ENCODE peak calls at places on chromosomes 6 and 20, in four cellular contexts. One of them, this sample, is unnamed.

GRCh38 chr6:1703091-1703855 is 93.6 kb downstream of the FOXC1 start:
- DNase-seq in IMR-90: no peak
- DNase-seq in heart left ventricle: no peak
- DNase-seq in testis: no peak
- DNase-seq in this sample: no peak

GRCh38 chr6:6438286-6438685 is 117.8 kb upstream of the F13A1 start:
- DNase-seq in IMR-90: no peak
- DNase-seq in heart left ventricle: no peak
- DNase-seq in testis: no peak
- DNase-seq in this sample: no peak

GRCh38 chr20:5535211-5535756 is 214.9 kb upstream of the SHLD1 start:
- DNase-seq in IMR-90: peak
- DNase-seq in heart left ventricle: no peak
- DNase-seq in testis: no peak
- DNase-seq in this sample: peak

GRCh38 chr20:10423735-10424134 is 10.3 kb downstream of the MKKS start:
- DNase-seq in IMR-90: no peak
- DNase-seq in heart left ventricle: no peak
- DNase-seq in testis: no peak
- DNase-seq in this sample: no peak

GRCh38 chr20:10079964-10080363 is 45.2 kb downstream of the ANKEF1 start:
- DNase-seq in IMR-90: peak
- DNase-seq in heart left ventricle: no peak
- DNase-seq in testis: no peak
- DNase-seq in this sample: no peak

GRCh38 chr6:16751251-16751946 is 9.9 kb downstream of the ATXN1 start:
- DNase-seq in IMR-90: peak
- DNase-seq in heart left ventricle: no peak
- DNase-seq in testis: no peak
- DNase-seq in this sample: no peak

GRCh38 chr20:38298768-38299288 is 5.1 kb upstream of the BPI start:
- DNase-seq in IMR-90: peak
- DNase-seq in heart left ventricle: peak
- DNase-seq in testis: peak
- DNase-seq in this sample: peak

GRCh38 chr6:151633517-151634335 is 139.9 kb downstream of the CCDC170 start:
- DNase-seq in IMR-90: no peak
- DNase-seq in heart left ventricle: no peak
- DNase-seq in testis: no peak
- DNase-seq in this sample: no peak

GRCh38 chr20:64131406-64131805 is 24.0 kb upstream of the NPBWR2 start:
- DNase-seq in IMR-90: no peak
- DNase-seq in heart left ventricle: peak
- DNase-seq in testis: peak
- DNase-seq in this sample: no peak

GRCh38 chr20:62428008-62428384 is 657 bp upstream of the RBBP8NL start:
- DNase-seq in IMR-90: no peak
- DNase-seq in heart left ventricle: no peak
- DNase-seq in testis: no peak
- DNase-seq in this sample: no peak

GRCh38 chr6:149716584-149716983 is 1.3 kb downstream of the LATS1 start:
- DNase-seq in IMR-90: peak
- DNase-seq in heart left ventricle: no peak
- DNase-seq in testis: no peak
- DNase-seq in this sample: no peak

GRCh38 chr6:52858416-52858815 is 17.8 kb upstream of the GSTA5 start:
- DNase-seq in IMR-90: no peak
- DNase-seq in heart left ventricle: no peak
- DNase-seq in testis: no peak
- DNase-seq in this sample: no peak

GRCh38 chr6:145735356-145736165 is at the start of gene EPM2A:
- DNase-seq in IMR-90: peak
- DNase-seq in heart left ventricle: peak
- DNase-seq in testis: peak
- DNase-seq in this sample: peak

GRCh38 chr6:71733970-71734899 is 152.1 kb upstream of the RIMS1 start:
- DNase-seq in IMR-90: peak
- DNase-seq in heart left ventricle: no peak
- DNase-seq in testis: no peak
- DNase-seq in this sample: no peak

GRCh38 chr20:760751-761417 is 7.4 kb downstream of the SLC52A3 start:
- DNase-seq in IMR-90: no peak
- DNase-seq in heart left ventricle: no peak
- DNase-seq in testis: peak
- DNase-seq in this sample: no peak
- TF ChIP-seq CTCF in IMR-90: peak
- TF ChIP-seq CTCF in heart left ventricle: peak
- TF ChIP-seq CTCF in testis: peak
- TF ChIP-seq CTCF in this sample: no peak

DNA sequence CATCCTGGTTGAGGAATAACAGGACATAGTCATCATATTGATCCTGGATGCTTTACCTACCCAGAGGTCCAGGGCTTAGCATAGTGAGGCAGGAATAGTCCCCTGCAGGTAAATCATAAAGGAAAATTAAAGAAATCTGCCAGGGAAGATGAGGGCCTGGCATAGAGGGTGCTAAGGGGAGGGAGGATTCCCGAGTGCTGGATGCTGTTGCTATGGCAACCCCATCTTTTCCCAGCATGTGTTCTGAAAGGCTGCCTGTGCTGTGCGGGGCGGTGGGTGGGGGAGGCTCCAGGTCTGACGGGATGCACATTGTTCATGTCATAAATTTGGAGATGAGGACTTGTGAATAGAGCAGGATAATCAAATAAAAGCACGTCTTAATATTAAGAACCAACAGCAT is 212.6 kb upstream of the PCSK2 start:
- DNase-seq in IMR-90: no peak
- DNase-seq in heart left ventricle: no peak
- DNase-seq in testis: peak
- DNase-seq in this sample: no peak
- TF ChIP-seq POLR2A in IMR-90: no peak
- TF ChIP-seq POLR2A in heart left ventricle: no peak
- TF ChIP-seq POLR2A in testis: no peak
- TF ChIP-seq POLR2A in this sample: no peak

DNA sequence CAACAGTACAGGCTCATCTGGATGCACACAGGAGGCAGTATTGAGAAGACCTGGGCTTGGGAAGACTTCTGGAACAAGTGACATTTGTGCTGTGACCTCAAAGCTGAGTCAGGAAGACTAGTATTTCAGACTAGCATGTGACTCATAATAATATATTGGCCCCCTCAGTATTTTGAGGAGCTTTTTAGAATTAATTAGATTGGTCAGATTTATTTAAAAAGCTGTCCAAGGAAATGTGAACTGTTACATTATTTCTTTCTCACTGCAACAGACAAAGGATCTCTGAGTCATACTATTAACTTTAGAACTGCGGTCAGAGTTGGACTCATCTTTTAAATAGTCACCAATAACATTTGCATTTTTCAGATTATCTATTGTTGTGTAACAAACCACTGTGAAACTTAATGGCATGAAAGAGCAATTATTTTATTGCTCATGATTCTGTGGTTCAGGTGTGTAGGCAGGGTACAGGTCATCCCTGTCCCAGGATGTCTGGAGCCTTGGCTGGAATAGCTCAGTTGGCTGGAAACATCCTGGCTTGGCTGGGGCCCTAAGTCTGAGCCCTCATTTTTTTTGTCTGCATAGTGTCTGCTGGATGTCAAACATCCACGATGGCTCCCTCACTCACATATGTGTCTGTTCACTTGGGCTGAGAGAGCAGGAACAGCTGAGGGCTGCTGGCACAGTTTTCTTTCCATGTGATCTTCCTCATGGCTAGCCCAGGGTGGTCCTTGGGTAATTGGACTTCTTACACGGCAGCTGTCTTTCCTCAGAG is 46.8 kb downstream of the MAP3K4 start:
- DNase-seq in IMR-90: peak
- DNase-seq in heart left ventricle: peak
- DNase-seq in testis: no peak
- DNase-seq in this sample: no peak
- TF ChIP-seq CTCF in IMR-90: peak
- TF ChIP-seq CTCF in heart left ventricle: no peak
- TF ChIP-seq CTCF in testis: no peak
- TF ChIP-seq CTCF in this sample: no peak

DNA sequence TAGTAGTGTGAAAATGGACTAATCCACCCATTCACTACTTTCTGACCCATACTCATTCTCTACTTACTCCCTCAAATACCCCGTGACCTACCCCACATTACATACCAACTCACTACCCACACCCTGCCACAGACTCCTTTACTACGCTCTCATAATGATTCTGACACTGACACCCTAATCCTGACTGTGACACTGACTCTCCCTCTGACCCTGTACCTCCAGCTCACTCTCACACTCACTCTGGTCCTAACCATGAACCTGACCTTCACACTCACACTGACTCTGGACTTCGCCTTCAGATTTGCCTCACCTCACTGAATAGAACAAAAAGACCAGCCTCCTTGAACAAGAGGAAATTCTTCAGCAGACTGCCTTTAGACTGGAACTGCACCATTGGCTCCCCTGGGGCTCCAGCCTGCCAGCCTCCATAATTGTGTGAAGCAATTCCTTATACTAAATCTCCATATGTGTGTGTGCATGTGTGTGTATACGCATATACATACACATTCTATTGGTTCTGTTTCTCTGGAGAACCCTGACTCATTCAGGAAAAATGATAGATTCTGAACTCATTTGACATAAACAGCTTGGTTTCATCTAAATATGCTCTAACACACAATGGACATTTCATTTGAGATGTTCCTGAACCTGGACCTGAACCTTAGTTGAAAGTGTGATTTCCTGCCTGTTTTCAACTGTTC is 10.6 kb upstream of the ZNF343 start:
- DNase-seq in IMR-90: peak
- DNase-seq in heart left ventricle: no peak
- DNase-seq in testis: no peak
- DNase-seq in this sample: peak
- TF ChIP-seq POLR2A in IMR-90: no peak
- TF ChIP-seq POLR2A in heart left ventricle: no peak
- TF ChIP-seq POLR2A in testis: no peak
- TF ChIP-seq POLR2A in this sample: no peak